ENCODE peak calls at places on chromosome 13, in eight cellular contexts. C is astrocyte, X is dorsolateral prefrontal cortex, J is epithelial cell of proximal tubule, P is cardiac muscle cell, D is endodermal cell, A is osteocyte, E is fibroblast of pulmonary artery. N is an unnamed sample.

GRCh38 chr13:40446365-40446764 is 220.1 kb downstream of the FOXO1 start:
- DNase-seq in A (no peak), P (no peak), X (no peak), E (peak), J (no peak), D (no peak), C (peak), N (no peak)

GRCh38 chr13:20227288-20227687 is 4.8 kb downstream of the GJB6 start:
- DNase-seq in D (no peak), E (no peak), J (no peak), A (no peak), P (no peak), C (no peak), X (no peak), N (no peak)

GRCh38 chr13:59450218-59450617 is 713.5 kb downstream of the DIAPH3 start:
- DNase-seq in P (no peak), E (no peak), D (no peak), C (no peak), A (no peak), X (no peak), J (no peak), N (no peak)

GRCh38 chr13:23870356-23871146 is 18.6 kb downstream of the MIPEP start:
- DNase-seq in E (no peak), J (no peak), A (no peak), P (no peak), D (no peak), X (no peak), C (no peak), N (no peak)

GRCh38 chr13:19665427-19665859 is 32.0 kb downstream of the MPHOSPH8 start:
- DNase-seq in E (no peak), P (no peak), J (no peak), X (no peak), A (no peak), D (peak), C (no peak), N (no peak)

GRCh38 chr13:43942301-43942700 is 62.6 kb downstream of the LACC1 start:
- DNase-seq in J (no peak), P (no peak), X (no peak), E (no peak), A (no peak), D (no peak), C (peak), N (no peak)

GRCh38 chr13:77338961-77339401 is 12.1 kb upstream of the MYCBP2 start:
- DNase-seq in D (no peak), E (no peak), C (no peak), A (no peak), J (no peak), P (no peak), X (no peak), N (no peak)

GRCh38 chr13:83634601-83635000 is 247.7 kb downstream of the SLITRK1 start:
- DNase-seq in J (no peak), P (no peak), C (no peak), A (no peak), D (no peak), X (no peak), E (no peak), N (no peak)

GRCh38 chr13:35470671-35471465 is 5.6 kb downstream of the MAB21L1 start:
- DNase-seq in A (no peak), D (peak), E (peak), X (no peak), C (peak), J (no peak), P (peak), N (no peak)

GRCh38 chr13:110509971-110510786 is 51.3 kb downstream of the RAB20 start:
- DNase-seq in J (no peak), X (no peak), C (no peak), D (no peak), E (no peak), P (peak), A (no peak), N (no peak)

GRCh38 chr13:21014666-21015170 is 46.7 kb downstream of the LATS2 start:
- DNase-seq in D (no peak), X (no peak), J (no peak), E (peak), P (no peak), C (peak), A (no peak), N (peak)

GRCh38 chr13:87311165-87311564 is 360.0 kb upstream of the SLITRK5 start:
- DNase-seq in E (no peak), A (no peak), X (no peak), P (no peak), C (no peak), D (no peak), J (no peak), N (no peak)

GRCh38 chr13:36880961-36881360 is 39.1 kb downstream of the SMAD9 start:
- DNase-seq in P (no peak), E (peak), J (no peak), D (no peak), C (no peak), A (no peak), X (no peak), N (no peak)

GRCh38 chr13:60765700-60766411 is 368.8 kb downstream of the TDRD3 start:
- DNase-seq in D (no peak), J (peak), X (no peak), P (peak), C (peak), E (peak), A (no peak), N (peak)

GRCh38 chr13:110575322-110576069 is 14.0 kb upstream of the RAB20 start:
- DNase-seq in X (no peak), J (no peak), D (peak), P (peak), E (peak), C (no peak), A (no peak), N (no peak)

GRCh38 chr13:20760872-20761271 is 12.9 kb downstream of the EEF1AKMT1 start:
- DNase-seq in D (no peak), J (no peak), A (no peak), P (no peak), X (no peak), E (no peak), C (no peak), N (no peak)

GRCh38 chr13:28012896-28013295 is 24.4 kb upstream of the URAD start:
- DNase-seq in X (no peak), J (no peak), E (no peak), C (no peak), P (no peak), D (no peak), A (no peak), N (no peak)

GRCh38 chr13:86383151-86383550 is 583.9 kb upstream of the SLITRK6 start:
- DNase-seq in C (no peak), X (no peak), D (no peak), P (no peak), J (no peak), E (no peak), A (peak), N (no peak)

GRCh38 chr13:78787189-78787588 is 128.2 kb upstream of the OBI1 start:
- DNase-seq in P (no peak), X (no peak), A (no peak), D (no peak), C (no peak), E (peak), J (no peak), N (no peak)

GRCh38 chr13:105773241-105773640 is 762.2 kb downstream of the EFNB2 start:
- DNase-seq in X (no peak), C (no peak), J (no peak), E (no peak), P (no peak), A (no peak), D (no peak), N (no peak)

GRCh38 chr13:91142572-91142971 is 204.9 kb upstream of the MIR17HG start:
- DNase-seq in C (peak), J (no peak), D (no peak), A (no peak), X (no peak), E (peak), P (no peak), N (no peak)

GRCh38 chr13:22091222-22091970 is 420.5 kb downstream of the FGF9 start:
- DNase-seq in D (no peak), A (no peak), P (no peak), X (no peak), E (no peak), C (no peak), J (no peak), N (no peak)

GRCh38 chr13:48235100-48235813 is 2.3 kb downstream of the ITM2B start:
- DNase-seq in X (no peak), E (peak), C (peak), A (no peak), P (peak), D (peak), J (no peak), N (peak)

GRCh38 chr13:92535222-92536006 is 691.2 kb upstream of the GPC6 start:
- DNase-seq in C (no peak), P (no peak), E (no peak), X (no peak), A (no peak), J (no peak), D (peak), N (no peak)

GRCh38 chr13:92530364-92530763 is 696.2 kb upstream of the GPC6 start:
- DNase-seq in J (no peak), P (no peak), E (peak), C (no peak), X (no peak), A (no peak), D (no peak), N (no peak)
- TF ChIP-seq CTCF in J (no peak), P (peak), E (no peak), C (no peak), X (no peak), A (no peak), D (peak), N (no peak)

GRCh38 chr13:26601669-26602068 is 44.2 kb downstream of the WASF3 start:
- DNase-seq in J (no peak), D (no peak), P (no peak), C (peak), X (no peak), E (peak), A (no peak), N (no peak)
- TF ChIP-seq CTCF in J (peak), D (peak), P (no peak), C (peak), X (peak), E (no peak), A (peak), N (peak)

DNA sequence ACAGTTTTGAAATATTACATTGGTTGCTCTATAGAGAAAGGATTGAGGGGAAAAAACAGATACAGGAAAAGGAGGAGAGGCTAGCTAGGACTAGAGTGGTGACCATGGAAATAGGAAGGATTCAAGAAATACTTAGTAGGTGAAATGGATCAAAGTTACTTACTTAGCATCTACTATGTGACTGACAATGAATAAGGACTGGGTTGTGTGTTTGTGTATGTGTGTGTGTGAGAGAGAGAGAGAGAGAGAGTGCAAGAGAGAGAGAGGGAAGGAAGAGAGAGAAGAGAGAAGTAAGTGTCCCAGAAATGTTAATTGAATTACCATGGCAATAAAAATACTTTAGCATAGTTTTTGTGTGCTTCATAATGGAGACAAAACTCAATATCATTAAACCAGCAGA is 7.9 kb downstream of the GPC6 start:
- DNase-seq in C (no peak), A (no peak), J (no peak), D (no peak), E (no peak), X (no peak), P (no peak), N (no peak)
- TF ChIP-seq CTCF in C (no peak), A (no peak), J (no peak), D (no peak), E (no peak), X (no peak), P (no peak), N (no peak)

DNA sequence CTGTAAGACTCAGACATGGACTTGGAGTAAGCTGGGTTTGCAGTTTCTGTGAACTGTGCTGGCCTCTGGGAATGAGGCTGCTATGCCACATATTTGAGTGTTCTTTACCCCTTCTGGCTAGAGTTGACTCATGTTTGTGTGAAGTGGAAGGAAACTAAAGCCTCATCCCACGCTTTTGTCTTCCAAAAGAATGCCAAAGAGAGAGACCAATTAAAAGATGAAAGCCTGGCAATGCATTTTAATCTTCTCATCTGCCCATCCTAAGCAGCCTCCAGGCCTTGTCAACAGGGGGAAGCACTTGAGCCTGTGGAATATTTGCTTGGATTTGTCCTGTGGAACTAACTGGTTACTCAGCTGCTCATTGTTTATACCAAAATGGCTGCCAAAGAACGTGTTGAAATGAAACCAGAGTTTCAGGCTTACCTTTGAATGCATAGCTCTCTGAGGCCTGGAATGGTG is 49.1 kb downstream of the LMO7 start:
- DNase-seq in J (no peak), D (peak), E (peak), X (no peak), C (peak), P (no peak), A (no peak), N (peak)
- TF ChIP-seq CTCF in J (peak), D (peak), E (peak), X (no peak), C (peak), P (peak), A (peak), N (peak)

GRCh38 chr13:63337921-63338320 is 1922.3 kb upstream of the PCDH20 start:
- DNase-seq in P (no peak), D (no peak), X (no peak), C (no peak), J (no peak), A (no peak), E (no peak), N (no peak)

GRCh38 chr13:63337041-63337440 is 1921.4 kb upstream of the PCDH20 start:
- DNase-seq in C (no peak), X (no peak), P (no peak), J (no peak), D (no peak), E (no peak), A (no peak), N (no peak)

GRCh38 chr13:63336549-63336948 is 1920.9 kb upstream of the PCDH20 start:
- DNase-seq in X (no peak), C (no peak), E (no peak), J (no peak), P (no peak), A (no peak), D (no peak), N (no peak)
- TF ChIP-seq CTCF in X (no peak), C (no peak), E (no peak), J (no peak), P (no peak), A (no peak), D (no peak), N (no peak)

GRCh38 chr13:81142306-81142999 is 801.5 kb upstream of the SPRY2 start:
- DNase-seq in D (no peak), J (no peak), X (no peak), P (no peak), A (no peak), E (no peak), C (no peak), N (peak)
- TF ChIP-seq CTCF in D (peak), J (peak), X (no peak), P (no peak), A (no peak), E (no peak), C (no peak), N (peak)

DNA sequence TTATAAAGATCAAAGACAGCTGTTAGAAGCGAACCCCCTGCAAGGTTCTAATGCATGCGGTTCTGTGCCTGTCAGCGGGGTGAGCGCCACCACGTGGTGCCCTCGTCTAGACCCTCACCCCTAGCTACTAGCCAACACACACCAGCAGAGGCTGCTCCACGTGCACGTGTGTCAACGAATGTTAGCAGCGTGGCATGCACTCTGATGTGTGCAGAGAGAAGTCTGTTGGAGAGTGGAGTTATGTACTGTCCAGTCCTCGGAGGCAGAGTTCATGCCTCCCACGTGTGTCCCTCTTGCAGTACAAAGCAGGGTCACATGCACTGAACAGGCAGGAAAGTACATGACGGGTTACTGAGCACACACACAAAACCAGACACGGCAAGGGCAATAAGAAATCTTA is 75.0 kb upstream of the SLC15A1 start:
- DNase-seq in A (no peak), C (no peak), X (no peak), J (no peak), D (peak), P (peak), E (no peak), N (no peak)
- TF ChIP-seq CTCF in A (no peak), C (no peak), X (no peak), J (peak), D (peak), P (no peak), E (no peak), N (no peak)

GRCh38 chr13:99269627-99270252 is 11.6 kb upstream of the GPR18 start:
- DNase-seq in P (peak), X (no peak), J (no peak), E (peak), A (no peak), D (no peak), C (peak), N (no peak)
- TF ChIP-seq CTCF in P (peak), X (peak), J (peak), E (peak), A (peak), D (peak), C (peak), N (peak)

GRCh38 chr13:49791214-49791752 is 1.2 kb downstream of the KPNA3 start:
- DNase-seq in P (peak), X (no peak), D (peak), E (peak), J (peak), C (peak), A (no peak), N (peak)
- TF ChIP-seq CTCF in P (peak), X (peak), D (no peak), E (peak), J (peak), C (no peak), A (no peak), N (no peak)

N was measured in prostate gland.